ENCODE peak calls at places on chromosome 7, in five cellular contexts. I, C, G, Z and B are unnamed samples.

GRCh38 chr7:100386940-100387339 is 13.7 kb downstream of the PILRA start:
- DNase-seq in Z (no peak), I (no peak), G (no peak), C (no peak), B (no peak)

GRCh38 chr7:151690597-151690996 is 170.9 kb upstream of the RHEB start:
- DNase-seq in C (no peak), Z (peak; percentile 62), G (no peak), I (no peak), B (no peak)

GRCh38 chr7:148472406-148472805 is 118.2 kb upstream of the C7orf33 start:
- DNase-seq in I (no peak), G (no peak), Z (no peak), C (no peak), B (no peak)

GRCh38 chr7:97187067-97187466 is 69.6 kb downstream of the SDHAF3 start:
- DNase-seq in Z (peak; percentile 53), G (no peak), C (no peak), I (no peak), B (no peak)

GRCh38 chr7:16001477-16001876 is 315.0 kb upstream of the MEOX2 start:
- DNase-seq in G (no peak), I (no peak), Z (no peak), C (no peak), B (no peak)

GRCh38 chr7:135853008-135853407 is 104.4 kb upstream of the FAM180A start:
- DNase-seq in C (no peak), Z (no peak), I (no peak), G (no peak), B (no peak)

GRCh38 chr7:92973964-92974363 is 137.6 kb upstream of the CDK6 start:
- DNase-seq in Z (peak; percentile 20), I (no peak), G (no peak), C (no peak), B (no peak)

GRCh38 chr7:50632561-50633413 is 67.6 kb upstream of the DDC start:
- DNase-seq in C (peak; percentile 47), Z (peak; percentile 61), G (peak; percentile 42), I (peak; percentile 60), B (peak; percentile 83)

GRCh38 chr7:46996972-46997371 is 584.9 kb downstream of the TNS3 start:
- DNase-seq in Z (no peak), C (no peak), G (no peak), I (no peak), B (no peak)

GRCh38 chr7:36904802-36905201 is 180.5 kb upstream of the AOAH start:
- DNase-seq in I (no peak), C (no peak), Z (no peak), G (no peak), B (no peak)

GRCh38 chr7:143126146-143126545 is 5.7 kb upstream of the PIP start:
- DNase-seq in Z (peak; percentile 41), G (no peak), C (no peak), I (no peak), B (peak; percentile 64)

GRCh38 chr7:25179771-25180591 is 48.3 kb downstream of the NPVF start:
- DNase-seq in I (peak; percentile 99), G (peak; percentile 96), C (peak; percentile 95), Z (peak; percentile 83), B (peak; percentile 99)

GRCh38 chr7:47047384-47047783 is 534.5 kb downstream of the TNS3 start:
- DNase-seq in C (no peak), G (no peak), Z (no peak), I (no peak), B (no peak)

GRCh38 chr7:82384051-82384464 is 59.5 kb downstream of the CACNA2D1 start:
- DNase-seq in G (no peak), C (no peak), Z (no peak), I (no peak), B (no peak)

GRCh38 chr7:80781561-80781979 is 137.3 kb downstream of the SEMA3C start:
- DNase-seq in C (no peak), Z (peak; percentile 96), G (no peak), I (no peak), B (no peak)

GRCh38 chr7:131642429-131642828 is 86.0 kb upstream of the PODXL start:
- DNase-seq in Z (peak; percentile 50), C (no peak), G (no peak), I (no peak), B (no peak)

GRCh38 chr7:46948776-46949175 is 633.1 kb downstream of the TNS3 start:
- DNase-seq in G (no peak), C (no peak), I (no peak), Z (no peak), B (no peak)

GRCh38 chr7:71096341-71096740 is 35.6 kb upstream of the GALNT17 start:
- DNase-seq in G (no peak), Z (no peak), C (no peak), I (no peak), B (no peak)

GRCh38 chr7:133691727-133692450 is 435.3 kb upstream of the LRGUK start:
- DNase-seq in C (no peak), Z (no peak), G (no peak), I (no peak), B (no peak)

GRCh38 chr7:270351-270983 is 19.5 kb upstream of the FOXL3 start:
- DNase-seq in Z (no peak), G (no peak), I (no peak), C (no peak), B (no peak)

GRCh38 chr7:122886357-122887081 is at the start of gene CADPS2:
- DNase-seq in I (peak; percentile 61), G (no peak), Z (peak; percentile 76), C (no peak), B (no peak)

GRCh38 chr7:132485136-132485535 is 91.1 kb downstream of the PLXNA4 start:
- DNase-seq in I (no peak), Z (no peak), C (no peak), G (no peak), B (no peak)

GRCh38 chr7:20267482-20267881 is 50.3 kb upstream of the MACC1 start:
- DNase-seq in I (no peak), Z (no peak), G (no peak), C (no peak), B (peak; percentile 63)

GRCh38 chr7:20786049-20786412 is 655 bp downstream of the SP8 start:
- DNase-seq in G (no peak), C (no peak), I (no peak), Z (no peak), B (no peak)

GRCh38 chr7:140005754-140006503 is 56.8 kb downstream of the PARP12 start:
- DNase-seq in I (no peak), G (no peak), C (no peak), Z (peak; percentile 22), B (peak; percentile 49)

GRCh38 chr7:5615190-5616070 is 166.0 kb downstream of the RNF216 start:
- DNase-seq in G (no peak), I (no peak), C (no peak), Z (no peak), B (no peak)

GRCh38 chr7:90825779-90826178 is 229.7 kb downstream of the CDK14 start:
- DNase-seq in Z (peak; percentile 85), C (no peak), I (no peak), G (no peak), B (no peak)

GRCh38 chr7:95066736-95067530 is 159.5 kb downstream of the PPP1R9A start:
- DNase-seq in C (no peak), G (no peak), Z (peak; percentile 55), I (no peak), B (no peak)

GRCh38 chr7:18144171-18144570 is 116.5 kb upstream of the PRPS1L1 start:
- DNase-seq in G (no peak), Z (no peak), I (peak; percentile 15), C (no peak), B (no peak)

GRCh38 chr7:73774923-73775322 is 4.9 kb upstream of the CLDN3 start:
- DNase-seq in Z (peak; percentile 33), G (no peak), C (no peak), I (no peak), B (no peak)

GRCh38 chr7:45295222-45295621 is 137.6 kb downstream of the RAMP3 start:
- DNase-seq in I (no peak), G (no peak), C (no peak), Z (no peak), B (no peak)

GRCh38 chr7:99357701-99358490 is 16.6 kb upstream of the ARPC1B start:
- DNase-seq in Z (no peak), C (no peak), I (no peak), G (no peak), B (no peak)

GRCh38 chr7:18535811-18536413 is 40.4 kb downstream of the HDAC9 start:
- DNase-seq in G (no peak), I (no peak), Z (peak; percentile 29), C (no peak), B (no peak)

GRCh38 chr7:117322741-117323584 is at the start of gene WNT2:
- DNase-seq in C (no peak), I (no peak), G (no peak), Z (peak; percentile 36), B (no peak)

GRCh38 chr7:46485481-46486065 is 564.5 kb upstream of the IGFBP3 start:
- DNase-seq in C (no peak), G (no peak), I (no peak), Z (peak; percentile 79), B (no peak)

GRCh38 chr7:24652551-24652950 is 79.3 kb downstream of the PALS2 start:
- DNase-seq in C (no peak), Z (no peak), I (no peak), G (no peak), B (no peak)

GRCh38 chr7:129612112-129613015 is 844 bp downstream of the NRF1 start:
- DNase-seq in I (no peak), Z (peak; percentile 44), G (peak; percentile 27), C (no peak), B (peak; percentile 82)